ENCODE peak calls at places on chromosomes 4 and X, in ten cellular contexts. P is NCI-H460, Q is endothelial cell, M is HEK293T, W is left ventricle myocardium inferior, C is heart right ventricle, N is NCI-H1436, Z is fibroblast of the conjunctiva, H is posterior cingulate gyrus, X is H4. S is an unnamed sample.

GRCh38 chr4:141499454-141499853 is 136.9 kb upstream of the IL15 start:
- DNase-seq in C (no peak), Z (no peak), N (no peak), W (no peak), H (no peak), P (no peak), Q (no peak), X (no peak), M (no peak), S (no peak)

GRCh38 chr4:110540606-110541440 is 64.9 kb downstream of the ENPEP start:
- DNase-seq in C (no peak), Z (peak), Q (no peak), H (no peak), W (no peak), N (no peak), X (no peak), M (no peak), P (no peak), S (no peak)

GRCh38 chr4:1290165-1290977 is 680 bp downstream of the MAEA start:
- DNase-seq in M (peak), Q (no peak), W (no peak), P (no peak), Z (no peak), H (no peak), N (no peak), C (no peak), X (no peak), S (no peak)

GRCh38 chr4:164779811-164780216 is 25.9 kb downstream of the SMIM31 start:
- DNase-seq in H (peak), Q (peak), Z (peak), N (peak), C (no peak), M (peak), X (peak), W (no peak), P (peak), S (no peak)

GRCh38 chr4:147057631-147057980 is 111.9 kb upstream of the TTC29 start:
- DNase-seq in X (peak), P (no peak), M (no peak), W (no peak), Q (no peak), Z (peak), N (no peak), H (no peak), C (no peak), S (no peak)

GRCh38 chrX:149504226-149504914 is 736 bp downstream of the IDS start:
- DNase-seq in M (peak), X (peak), P (no peak), C (no peak), H (no peak), W (no peak), Q (peak), Z (no peak), N (peak), S (no peak)

GRCh38 chr4:176123710-176124407 is 58.2 kb downstream of the WDR17 start:
- DNase-seq in N (no peak), W (no peak), H (peak), M (peak), P (peak), C (no peak), Z (peak), Q (peak), X (peak), S (no peak)

GRCh38 chrX:9928083-9928482 is 39.1 kb upstream of the CLDN34 start:
- DNase-seq in W (no peak), M (no peak), C (no peak), Z (no peak), N (peak), Q (no peak), P (no peak), H (peak), X (no peak), S (no peak)

GRCh38 chrX:18810416-18810815 is 103.0 kb downstream of the PPEF1 start:
- DNase-seq in M (no peak), N (no peak), Z (no peak), H (no peak), W (no peak), C (no peak), Q (no peak), X (no peak), P (no peak), S (no peak)

GRCh38 chr4:135508006-135508714 is 1306.6 kb upstream of the PABPC4L start:
- DNase-seq in H (no peak), X (peak), C (no peak), N (no peak), Q (no peak), W (no peak), P (peak), Z (peak), M (no peak), S (no peak)

GRCh38 chrX:38382663-38383062 is 30.3 kb downstream of the OTC start:
- DNase-seq in M (no peak), N (no peak), W (no peak), Q (no peak), Z (no peak), X (no peak), C (no peak), P (no peak), H (no peak), S (no peak)

S was measured in coronary artery.